ENCODE peak calls at places on chromosome 10, in eight cellular contexts. I is NCI-H1048, J is head of caudate nucleus, R is RPMI7951, B is T-helper 9 cell, U is NCI-H774, E is T-helper 1 cell, P is H9. W is an unnamed sample.
A peak's percentile ranks its signal among the peaks of the same experiment; 100 is the strongest.

GRCh38 chr10:77247076-77247561 is 390.5 kb downstream of the KCNMA1 start:
- DNase-seq in P (no peak), I (no peak), U (no peak), J (peak; percentile 26), R (peak; percentile 72), B (no peak), E (no peak), W (no peak)

GRCh38 chr10:101886521-101887312 is 43.1 kb upstream of the KCNIP2 start:
- DNase-seq in I (no peak), E (no peak), P (no peak), U (no peak), B (no peak), J (no peak), R (no peak), W (no peak)

GRCh38 chr10:77320852-77321496 is 316.6 kb downstream of the KCNMA1 start:
- DNase-seq in P (no peak), J (no peak), R (peak; percentile 81), U (no peak), E (no peak), B (no peak), I (no peak), W (no peak)

GRCh38 chr10:35906155-35906554 is 264.1 kb upstream of the FZD8 start:
- DNase-seq in R (no peak), E (no peak), B (no peak), J (no peak), U (no peak), P (no peak), I (no peak), W (no peak)

GRCh38 chr10:132395704-132396494 is 1.1 kb upstream of the PWWP2B start:
- DNase-seq in R (no peak), I (no peak), B (no peak), E (no peak), P (peak; percentile 78), J (no peak), U (no peak), W (no peak)

GRCh38 chr10:97087296-97087695 is 98.5 kb downstream of the SLIT1 start:
- DNase-seq in J (no peak), I (no peak), E (no peak), P (no peak), R (no peak), U (no peak), B (no peak), W (no peak)

GRCh38 chr10:103715430-103715829 is 139.9 kb downstream of the SH3PXD2A start:
- DNase-seq in I (no peak), R (peak; percentile 91), P (no peak), U (no peak), E (no peak), J (no peak), B (no peak), W (no peak)

GRCh38 chr10:96387151-96387550 is 28.3 kb upstream of the OPALIN start:
- DNase-seq in I (no peak), R (no peak), B (no peak), J (no peak), P (no peak), E (no peak), U (no peak), W (no peak)

GRCh38 chr10:90779573-90779972 is 78.3 kb downstream of the HTR7 start:
- DNase-seq in I (no peak), U (no peak), E (no peak), P (no peak), B (no peak), J (no peak), R (peak; percentile 29), W (no peak)

GRCh38 chr10:102752934-102753664 is 9.4 kb downstream of the WBP1L start:
- DNase-seq in P (peak; percentile 49), E (peak; percentile 21), R (peak; percentile 60), B (no peak), U (no peak), I (no peak), J (no peak), W (no peak)

GRCh38 chr10:24982294-24983064 is 30.1 kb upstream of the PRTFDC1 start:
- DNase-seq in E (no peak), B (no peak), R (no peak), P (no peak), J (no peak), I (no peak), U (no peak), W (no peak)

GRCh38 chr10:70191906-70192305 is 21.6 kb upstream of the SAR1A start:
- DNase-seq in R (peak; percentile 22), J (no peak), P (no peak), E (no peak), U (no peak), B (no peak), I (no peak), W (no peak)

GRCh38 chr10:35378547-35379210 is 42.4 kb downstream of the CCNY start:
- DNase-seq in I (no peak), P (no peak), U (no peak), J (no peak), R (no peak), B (no peak), E (peak; percentile 8), W (no peak)

GRCh38 chr10:4661572-4662255 is 164.3 kb upstream of the AKR1E2 start:
- DNase-seq in U (no peak), B (no peak), J (no peak), R (peak; percentile 68), P (no peak), I (no peak), E (no peak), W (no peak)

GRCh38 chr10:52965938-52966401 is 193.4 kb upstream of the MBL2 start:
- DNase-seq in U (no peak), R (no peak), J (no peak), B (no peak), I (no peak), P (no peak), E (no peak), W (no peak)

GRCh38 chr10:26479766-26480492 is 41.8 kb downstream of the APBB1IP start:
- DNase-seq in R (no peak), U (no peak), I (no peak), B (no peak), E (peak; percentile 76), P (no peak), J (no peak), W (peak; percentile 29)

GRCh38 chr10:89355373-89355772 is 22.5 kb upstream of the IFIT1B start:
- DNase-seq in R (peak; percentile 88), J (no peak), U (no peak), P (no peak), I (no peak), E (no peak), B (no peak), W (no peak)

GRCh38 chr10:7123719-7124118 is 287.1 kb downstream of the SFMBT2 start:
- DNase-seq in I (no peak), J (no peak), B (no peak), P (no peak), E (no peak), R (no peak), U (no peak), W (no peak)

GRCh38 chr10:33265621-33266020 is 68.8 kb downstream of the NRP1 start:
- DNase-seq in E (peak; percentile 63), J (no peak), U (no peak), I (no peak), B (no peak), R (no peak), P (no peak), W (no peak)

GRCh38 chr10:46028584-46029570 is 1.5 kb downstream of the NCOA4 start:
- DNase-seq in R (peak; percentile 60), U (peak; percentile 12), I (peak; percentile 65), J (no peak), P (no peak), B (no peak), E (peak; percentile 64), W (peak; percentile 22)

GRCh38 chr10:80500572-80501380 is 36.9 kb upstream of the SH2D4B start:
- DNase-seq in B (no peak), U (no peak), R (peak; percentile 69), J (no peak), E (no peak), I (no peak), P (peak; percentile 46), W (no peak)

GRCh38 chr10:71974489-71975011 is 10.4 kb downstream of the CHST3 start:
- DNase-seq in E (peak; percentile 11), U (no peak), P (no peak), R (peak; percentile 85), J (no peak), B (no peak), I (no peak), W (no peak)

GRCh38 chr10:116646502-116646901 is 25.7 kb downstream of the PNLIPRP2 start:
- DNase-seq in P (peak; percentile 7), R (no peak), U (no peak), J (no peak), I (no peak), E (no peak), B (no peak), W (no peak)

GRCh38 chr10:33195608-33196376 is 138.7 kb downstream of the NRP1 start:
- DNase-seq in U (no peak), E (no peak), B (no peak), I (no peak), R (no peak), J (no peak), P (no peak), W (no peak)

GRCh38 chr10:71069909-71070666 is 142.3 kb upstream of the UNC5B start:
- DNase-seq in U (no peak), J (no peak), P (no peak), R (no peak), E (no peak), I (no peak), B (no peak), W (no peak)

GRCh38 chr10:72449842-72450495 is 95.2 kb upstream of the DNAJB12 start:
- DNase-seq in R (no peak), I (no peak), U (peak; percentile 40), B (no peak), J (no peak), E (no peak), P (no peak), W (no peak)

GRCh38 chr10:78972160-78972946 is 96.4 kb upstream of the ZMIZ1 start:
- DNase-seq in E (no peak), B (no peak), R (peak; percentile 99), P (peak; percentile 39), U (no peak), I (no peak), J (peak; percentile 87), W (no peak)

GRCh38 chr10:42482411-42482810 is 156.0 kb downstream of the ZNF33B start:
- DNase-seq in B (no peak), R (no peak), J (no peak), P (no peak), U (no peak), E (no peak), I (no peak), W (no peak)

GRCh38 chr10:77673086-77673485 is 35.5 kb upstream of the KCNMA1 start:
- DNase-seq in I (no peak), E (no peak), P (no peak), J (no peak), U (no peak), B (no peak), R (peak; percentile 70), W (no peak)

GRCh38 chr10:118729641-118730258 is 25.0 kb downstream of the CACUL1 start:
- DNase-seq in E (peak; percentile 33), B (no peak), R (no peak), J (no peak), U (no peak), P (no peak), I (no peak), W (no peak)

GRCh38 chr10:1240341-1240775 is 184.2 kb downstream of the WDR37 start:
- DNase-seq in B (no peak), I (no peak), J (peak; percentile 44), P (peak; percentile 75), R (no peak), E (peak; percentile 60), U (peak; percentile 25), W (no peak)

GRCh38 chr10:77744249-77744648 is 106.6 kb upstream of the KCNMA1 start:
- DNase-seq in B (no peak), E (no peak), P (no peak), I (no peak), U (no peak), R (peak; percentile 62), J (no peak), W (no peak)

W was measured in CD4-positive, alpha-beta T cell.